ENCODE peak calls at places on chromosomes 6 and 20, in four cellular contexts. B is CD4-positive, alpha-beta T cell; X is endodermal cell; D is cardiac fibroblast. G is an unnamed sample.
A peak's percentile ranks its signal among the peaks of the same experiment; 100 is the strongest.

GRCh38 chr6:6712979-6713514 is 124.5 kb downstream of the LY86 start:
- DNase-seq in B (no peak), X (no peak), D (no peak), G (no peak)

GRCh38 chr6:135358251-135358821 is 139.2 kb downstream of the AHI1 start:
- DNase-seq in B (no peak), X (no peak), D (peak; percentile 98), G (no peak)

GRCh38 chr20:62907377-62908317 is 18.7 kb downstream of the DIDO1 start:
- DNase-seq in B (no peak), X (peak; percentile 75), D (no peak), G (no peak)

GRCh38 chr6:169141706-169142705 is 111.6 kb downstream of the THBS2 start:
- DNase-seq in B (no peak), X (no peak), D (peak; percentile 32), G (no peak)

GRCh38 chr6:83480470-83480869 is 31.9 kb upstream of the PRSS35 start:
- DNase-seq in B (no peak), X (no peak), D (no peak), G (no peak)

GRCh38 chr6:56713285-56713684 is 70.6 kb upstream of the DST start:
- DNase-seq in B (no peak), X (peak; percentile 67), D (peak; percentile 85), G (peak; percentile 69)

GRCh38 chr6:155261146-155261900 is 2.5 kb upstream of the CLDN20 start:
- DNase-seq in B (no peak), X (peak; percentile 88), D (no peak), G (no peak)

GRCh38 chr6:21150644-21151043 is 442.9 kb upstream of the SOX4 start:
- DNase-seq in B (no peak), X (no peak), D (no peak), G (no peak)

GRCh38 chr6:110178626-110179405 is 654 bp downstream of the WASF1 start:
- DNase-seq in B (peak; percentile 44), X (peak; percentile 76), D (peak; percentile 72), G (peak; percentile 40)
- TF ChIP-seq CTCF in B (peak; percentile 54), X (peak; percentile 75), D (peak; percentile 78), G (no peak)

GRCh38 chr6:4303638-4304037 is 168.3 kb upstream of the ECI2 start:
- DNase-seq in B (no peak), X (no peak), D (no peak), G (no peak)

GRCh38 chr6:4301871-4302270 is 166.5 kb upstream of the ECI2 start:
- DNase-seq in B (no peak), X (no peak), D (no peak), G (no peak)

GRCh38 chr6:4299476-4299875 is 164.1 kb upstream of the ECI2 start:
- DNase-seq in B (no peak), X (no peak), D (peak; percentile 34), G (no peak)

GRCh38 chr6:4302524-4302923 is 167.1 kb upstream of the ECI2 start:
- DNase-seq in B (no peak), X (no peak), D (no peak), G (no peak)

DNA sequence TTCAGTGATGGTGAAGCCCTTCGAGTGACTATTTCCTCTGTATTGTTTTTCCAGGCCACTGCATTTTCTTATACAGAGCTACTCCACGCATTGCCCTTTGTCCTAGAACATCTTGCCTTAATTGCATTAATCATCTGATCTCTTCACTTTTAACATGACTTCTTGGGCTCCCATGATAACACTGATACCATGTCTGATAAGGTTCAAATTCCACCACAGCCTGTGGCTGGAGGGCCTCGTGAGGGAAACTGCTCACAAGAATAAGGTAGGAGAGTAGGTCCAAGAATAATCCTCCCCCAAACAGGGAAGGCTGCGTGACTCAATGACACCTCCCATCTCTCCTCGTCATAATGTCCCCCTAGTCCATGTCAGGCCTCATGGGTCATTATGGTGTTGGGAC is 165.5 kb upstream of the ECI2 start:
- DNase-seq in B (no peak), X (no peak), D (no peak), G (no peak)
- TF ChIP-seq CTCF in B (no peak), X (no peak), D (no peak), G (no peak)

GRCh38 chr20:36399969-36400545 is 93.9 kb downstream of the DLGAP4 start:
- DNase-seq in B (no peak), X (no peak), D (no peak), G (no peak)

GRCh38 chr20:36400901-36401300 is 94.8 kb downstream of the DLGAP4 start:
- DNase-seq in B (no peak), X (peak; percentile 82), D (no peak), G (no peak)

GRCh38 chr20:36398515-36398914 is 92.4 kb downstream of the DLGAP4 start:
- DNase-seq in B (no peak), X (no peak), D (no peak), G (no peak)

GRCh38 chr20:36401336-36401735 is 95.2 kb downstream of the DLGAP4 start:
- DNase-seq in B (no peak), X (no peak), D (no peak), G (no peak)

DNA sequence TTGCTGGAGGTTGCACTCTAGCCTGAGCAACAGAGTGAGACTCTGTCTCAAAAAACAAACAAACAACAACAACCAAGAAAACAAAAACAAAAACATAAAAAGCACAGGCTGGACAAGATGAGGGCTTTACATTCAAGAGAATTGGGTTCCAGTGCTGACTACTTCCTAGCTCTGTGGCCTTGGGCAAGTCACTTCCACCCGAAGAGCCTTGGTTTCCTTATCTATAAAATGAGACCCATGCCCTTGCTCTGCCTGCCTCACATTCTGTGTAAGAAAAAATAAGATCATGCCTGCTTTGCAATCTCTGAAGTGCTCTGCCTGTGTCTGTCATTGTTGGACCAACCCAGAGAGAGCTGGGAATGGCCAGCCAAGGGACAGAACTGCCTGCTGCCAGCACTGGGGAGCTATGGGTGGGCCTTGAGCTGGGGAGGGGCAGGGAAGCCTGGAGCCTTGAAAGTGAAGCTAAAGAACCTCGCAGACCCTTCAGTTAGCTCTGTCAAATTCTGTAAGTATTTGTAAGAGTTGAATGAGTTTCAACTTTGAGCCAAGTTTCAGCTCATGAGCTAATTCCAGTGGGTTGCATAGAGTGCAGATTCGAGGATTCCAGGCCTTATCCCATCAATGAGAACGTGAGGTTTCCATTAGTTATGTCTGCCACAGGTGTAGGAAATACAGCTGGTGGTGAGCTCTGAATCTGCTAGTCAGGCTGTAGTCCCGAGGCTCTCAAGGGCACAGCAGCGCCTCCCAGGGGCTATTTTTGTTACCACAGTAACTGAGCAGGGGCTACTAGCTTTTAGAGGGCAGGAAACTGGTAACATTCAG is 93.2 kb downstream of the DLGAP4 start:
- DNase-seq in B (peak; percentile 5), X (peak; percentile 98), D (peak; percentile 48), G (peak; percentile 77)
- TF ChIP-seq CTCF in B (no peak), X (peak; percentile 90), D (peak; percentile 49), G (peak; percentile 36)

GRCh38 chr6:44247338-44248302 is 719 bp downstream of the HSP90AB1 start:
- DNase-seq in B (peak; percentile 77), X (peak; percentile 70), D (peak; percentile 53), G (peak; percentile 85)

GRCh38 chr6:44245391-44245911 is 1.4 kb upstream of the HSP90AB1 start:
- DNase-seq in B (no peak), X (no peak), D (no peak), G (no peak)

GRCh38 chr6:44248579-44248978 is 1.7 kb downstream of the HSP90AB1 start:
- DNase-seq in B (no peak), X (no peak), D (no peak), G (no peak)

GRCh38 chr6:44246663-44247337 is at the start of gene HSP90AB1:
- DNase-seq in B (peak; percentile 94), X (peak; percentile 98), D (peak; percentile 99), G (peak; percentile 98)

GRCh38 chr6:44245912-44246662 is 814 bp upstream of the HSP90AB1 start:
- DNase-seq in B (peak; percentile 68), X (peak; percentile 100), D (peak; percentile 83), G (peak; percentile 97)
- TF ChIP-seq CTCF in B (no peak), X (peak; percentile 63), D (no peak), G (peak; percentile 34)

G was measured in Calu3.